ENCODE peak calls at places on chromosome 17, in seven cellular contexts. One of them, this sample, is unnamed.

GRCh38 chr17:48213797-48214196 is 106.2 kb downstream of the SNX11 start:
- DNase-seq in neural crest cell: no peak
- DNase-seq in retinal pigment epithelial cell: no peak
- DNase-seq in CD8-positive, alpha-beta T cell: no peak
- DNase-seq in RWPE1: no peak
- DNase-seq in upper lobe of right lung: no peak
- DNase-seq in GM10248: no peak
- DNase-seq in this sample: no peak

GRCh38 chr17:8611671-8612298 is 18.7 kb downstream of the MYH10 start:
- DNase-seq in neural crest cell: no peak
- DNase-seq in retinal pigment epithelial cell: no peak
- DNase-seq in CD8-positive, alpha-beta T cell: no peak
- DNase-seq in RWPE1: no peak
- DNase-seq in upper lobe of right lung: no peak
- DNase-seq in GM10248: no peak
- DNase-seq in this sample: no peak

GRCh38 chr17:77817953-77818352 is 140.6 kb upstream of the TNRC6C start:
- DNase-seq in neural crest cell: no peak
- DNase-seq in retinal pigment epithelial cell: no peak
- DNase-seq in CD8-positive, alpha-beta T cell: no peak
- DNase-seq in RWPE1: no peak
- DNase-seq in upper lobe of right lung: no peak
- DNase-seq in GM10248: no peak
- DNase-seq in this sample: no peak

GRCh38 chr17:42178817-42179216 is 2.1 kb downstream of the KCNH4 start:
- DNase-seq in neural crest cell: no peak
- DNase-seq in retinal pigment epithelial cell: no peak
- DNase-seq in CD8-positive, alpha-beta T cell: no peak
- DNase-seq in RWPE1: no peak
- DNase-seq in upper lobe of right lung: no peak
- DNase-seq in GM10248: peak
- DNase-seq in this sample: no peak

GRCh38 chr17:50640701-50641338 is 6.1 kb downstream of the ABCC3 start:
- DNase-seq in neural crest cell: no peak
- DNase-seq in retinal pigment epithelial cell: no peak
- DNase-seq in CD8-positive, alpha-beta T cell: no peak
- DNase-seq in RWPE1: no peak
- DNase-seq in upper lobe of right lung: no peak
- DNase-seq in GM10248: no peak
- DNase-seq in this sample: no peak

GRCh38 chr17:15233022-15233805 is 31.9 kb downstream of the PMP22 start:
- DNase-seq in neural crest cell: no peak
- DNase-seq in retinal pigment epithelial cell: no peak
- DNase-seq in CD8-positive, alpha-beta T cell: no peak
- DNase-seq in RWPE1: peak
- DNase-seq in upper lobe of right lung: no peak
- DNase-seq in GM10248: no peak
- DNase-seq in this sample: no peak

GRCh38 chr17:12730421-12730820 is 58.9 kb upstream of the ARHGAP44 start:
- DNase-seq in neural crest cell: no peak
- DNase-seq in retinal pigment epithelial cell: no peak
- DNase-seq in CD8-positive, alpha-beta T cell: no peak
- DNase-seq in RWPE1: no peak
- DNase-seq in upper lobe of right lung: no peak
- DNase-seq in GM10248: no peak
- DNase-seq in this sample: no peak

GRCh38 chr17:76268991-76269981 is 4.1 kb downstream of the UBALD2 start:
- DNase-seq in neural crest cell: no peak
- DNase-seq in retinal pigment epithelial cell: no peak
- DNase-seq in CD8-positive, alpha-beta T cell: no peak
- DNase-seq in RWPE1: no peak
- DNase-seq in upper lobe of right lung: no peak
- DNase-seq in GM10248: no peak
- DNase-seq in this sample: no peak

GRCh38 chr17:63454915-63455314 is 8.8 kb upstream of the CYB561 start:
- DNase-seq in neural crest cell: no peak
- DNase-seq in retinal pigment epithelial cell: no peak
- DNase-seq in CD8-positive, alpha-beta T cell: no peak
- DNase-seq in RWPE1: no peak
- DNase-seq in upper lobe of right lung: no peak
- DNase-seq in GM10248: no peak
- DNase-seq in this sample: no peak

GRCh38 chr17:78817123-78817522 is 23.5 kb downstream of the USP36 start:
- DNase-seq in neural crest cell: no peak
- DNase-seq in retinal pigment epithelial cell: no peak
- DNase-seq in CD8-positive, alpha-beta T cell: peak
- DNase-seq in RWPE1: no peak
- DNase-seq in upper lobe of right lung: no peak
- DNase-seq in GM10248: no peak
- DNase-seq in this sample: no peak

GRCh38 chr17:18224428-18225120 is 861 bp upstream of the LLGL1 start:
- DNase-seq in neural crest cell: peak
- DNase-seq in retinal pigment epithelial cell: no peak
- DNase-seq in CD8-positive, alpha-beta T cell: no peak
- DNase-seq in RWPE1: no peak
- DNase-seq in upper lobe of right lung: no peak
- DNase-seq in GM10248: no peak
- DNase-seq in this sample: no peak

GRCh38 chr17:35607239-35607817 is 20.2 kb downstream of the AP2B1 start:
- DNase-seq in neural crest cell: no peak
- DNase-seq in retinal pigment epithelial cell: no peak
- DNase-seq in CD8-positive, alpha-beta T cell: no peak
- DNase-seq in RWPE1: no peak
- DNase-seq in upper lobe of right lung: no peak
- DNase-seq in GM10248: no peak
- DNase-seq in this sample: no peak

GRCh38 chr17:48636177-48637018 is 10.2 kb upstream of the HOXB9 start:
- DNase-seq in neural crest cell: peak
- DNase-seq in retinal pigment epithelial cell: peak
- DNase-seq in CD8-positive, alpha-beta T cell: peak
- DNase-seq in RWPE1: no peak
- DNase-seq in upper lobe of right lung: peak
- DNase-seq in GM10248: peak
- DNase-seq in this sample: no peak

GRCh38 chr17:58447039-58447975 is 30.0 kb upstream of the RNF43 start:
- DNase-seq in neural crest cell: peak
- DNase-seq in retinal pigment epithelial cell: peak
- DNase-seq in CD8-positive, alpha-beta T cell: peak
- DNase-seq in RWPE1: peak
- DNase-seq in upper lobe of right lung: peak
- DNase-seq in GM10248: peak
- DNase-seq in this sample: peak

GRCh38 chr17:61397086-61397842 is 2.4 kb upstream of the TBX2 start:
- DNase-seq in neural crest cell: no peak
- DNase-seq in retinal pigment epithelial cell: no peak
- DNase-seq in CD8-positive, alpha-beta T cell: no peak
- DNase-seq in RWPE1: no peak
- DNase-seq in upper lobe of right lung: peak
- DNase-seq in GM10248: no peak
- DNase-seq in this sample: no peak

GRCh38 chr17:34579017-34579946 is at the start of gene TMEM132E:
- DNase-seq in neural crest cell: no peak
- DNase-seq in retinal pigment epithelial cell: no peak
- DNase-seq in CD8-positive, alpha-beta T cell: no peak
- DNase-seq in RWPE1: no peak
- DNase-seq in upper lobe of right lung: peak
- DNase-seq in GM10248: no peak
- DNase-seq in this sample: no peak

GRCh38 chr17:66654341-66654740 is 180.6 kb upstream of the CACNG5 start:
- DNase-seq in neural crest cell: no peak
- DNase-seq in retinal pigment epithelial cell: no peak
- DNase-seq in CD8-positive, alpha-beta T cell: no peak
- DNase-seq in RWPE1: no peak
- DNase-seq in upper lobe of right lung: no peak
- DNase-seq in GM10248: no peak
- DNase-seq in this sample: no peak

GRCh38 chr17:59666235-59666634 is 41.0 kb downstream of the PTRH2 start:
- DNase-seq in neural crest cell: no peak
- DNase-seq in retinal pigment epithelial cell: no peak
- DNase-seq in CD8-positive, alpha-beta T cell: no peak
- DNase-seq in RWPE1: no peak
- DNase-seq in upper lobe of right lung: no peak
- DNase-seq in GM10248: no peak
- DNase-seq in this sample: no peak

GRCh38 chr17:8420041-8420934 is 15.4 kb upstream of the NDEL1 start:
- DNase-seq in neural crest cell: no peak
- DNase-seq in retinal pigment epithelial cell: no peak
- DNase-seq in CD8-positive, alpha-beta T cell: no peak
- DNase-seq in RWPE1: no peak
- DNase-seq in upper lobe of right lung: peak
- DNase-seq in GM10248: no peak
- DNase-seq in this sample: no peak

DNA sequence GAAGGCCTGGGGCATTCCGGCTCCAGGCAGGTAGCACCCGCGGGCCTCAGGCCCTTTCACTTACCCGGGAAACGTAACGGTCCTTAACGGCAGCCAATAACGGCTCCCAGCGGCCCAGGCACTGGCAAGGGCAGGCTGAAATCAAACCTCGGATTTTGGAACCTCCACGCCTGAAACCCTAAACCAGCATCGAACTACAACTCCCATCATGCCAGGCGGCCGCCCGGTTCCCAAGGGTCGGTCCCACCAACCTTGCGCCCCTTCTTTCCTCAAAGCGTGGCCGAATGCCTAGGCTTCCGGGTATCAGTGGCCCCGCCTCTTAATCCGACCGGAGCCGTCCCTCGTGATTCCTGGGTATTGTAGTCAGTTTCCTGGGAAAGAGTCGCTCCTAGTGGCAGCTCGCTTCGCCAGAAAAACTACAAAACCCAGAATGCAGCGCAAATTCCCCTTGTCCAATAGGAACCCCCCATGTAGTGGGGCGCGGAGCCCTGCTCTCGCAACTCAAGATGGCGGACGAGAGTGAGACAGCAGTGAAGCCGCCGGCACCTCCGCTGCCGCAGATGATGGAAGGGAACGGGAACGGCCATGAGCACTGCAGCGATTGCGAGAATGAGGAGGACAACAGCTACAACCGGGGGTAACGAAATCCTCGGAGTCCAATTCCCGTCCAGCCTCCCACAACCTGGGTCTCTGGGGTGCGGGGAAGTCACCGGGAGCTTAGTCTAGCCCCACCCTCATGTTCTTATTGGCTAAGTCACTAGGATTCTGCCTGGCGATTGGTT is at the start of gene NMT1:
- DNase-seq in neural crest cell: peak
- DNase-seq in retinal pigment epithelial cell: peak
- DNase-seq in CD8-positive, alpha-beta T cell: peak
- DNase-seq in RWPE1: peak
- DNase-seq in upper lobe of right lung: peak
- DNase-seq in GM10248: peak
- DNase-seq in this sample: peak
- TF ChIP-seq CTCF in neural crest cell: no peak
- TF ChIP-seq CTCF in retinal pigment epithelial cell: no peak
- TF ChIP-seq CTCF in CD8-positive, alpha-beta T cell: no peak
- TF ChIP-seq CTCF in RWPE1: no peak
- TF ChIP-seq CTCF in upper lobe of right lung: no peak
- TF ChIP-seq CTCF in GM10248: no peak
- TF ChIP-seq CTCF in this sample: no peak

GRCh38 chr17:7327501-7327900 is 1.6 kb downstream of the NEURL4 start:
- DNase-seq in neural crest cell: no peak
- DNase-seq in retinal pigment epithelial cell: no peak
- DNase-seq in CD8-positive, alpha-beta T cell: no peak
- DNase-seq in RWPE1: no peak
- DNase-seq in upper lobe of right lung: no peak
- DNase-seq in GM10248: no peak
- DNase-seq in this sample: no peak

GRCh38 chr17:7328009-7328408 is 1.1 kb downstream of the NEURL4 start:
- DNase-seq in neural crest cell: no peak
- DNase-seq in retinal pigment epithelial cell: no peak
- DNase-seq in CD8-positive, alpha-beta T cell: no peak
- DNase-seq in RWPE1: no peak
- DNase-seq in upper lobe of right lung: no peak
- DNase-seq in GM10248: no peak
- DNase-seq in this sample: no peak

GRCh38 chr17:7329360-7330098 is 394 bp upstream of the NEURL4 start:
- DNase-seq in neural crest cell: peak
- DNase-seq in retinal pigment epithelial cell: peak
- DNase-seq in CD8-positive, alpha-beta T cell: peak
- DNase-seq in RWPE1: peak
- DNase-seq in upper lobe of right lung: peak
- DNase-seq in GM10248: peak
- DNase-seq in this sample: peak

GRCh38 chr17:7330099-7331015 is 1.2 kb upstream of the NEURL4 start:
- DNase-seq in neural crest cell: peak
- DNase-seq in retinal pigment epithelial cell: no peak
- DNase-seq in CD8-positive, alpha-beta T cell: peak
- DNase-seq in RWPE1: peak
- DNase-seq in upper lobe of right lung: peak
- DNase-seq in GM10248: peak
- DNase-seq in this sample: peak

DNA sequence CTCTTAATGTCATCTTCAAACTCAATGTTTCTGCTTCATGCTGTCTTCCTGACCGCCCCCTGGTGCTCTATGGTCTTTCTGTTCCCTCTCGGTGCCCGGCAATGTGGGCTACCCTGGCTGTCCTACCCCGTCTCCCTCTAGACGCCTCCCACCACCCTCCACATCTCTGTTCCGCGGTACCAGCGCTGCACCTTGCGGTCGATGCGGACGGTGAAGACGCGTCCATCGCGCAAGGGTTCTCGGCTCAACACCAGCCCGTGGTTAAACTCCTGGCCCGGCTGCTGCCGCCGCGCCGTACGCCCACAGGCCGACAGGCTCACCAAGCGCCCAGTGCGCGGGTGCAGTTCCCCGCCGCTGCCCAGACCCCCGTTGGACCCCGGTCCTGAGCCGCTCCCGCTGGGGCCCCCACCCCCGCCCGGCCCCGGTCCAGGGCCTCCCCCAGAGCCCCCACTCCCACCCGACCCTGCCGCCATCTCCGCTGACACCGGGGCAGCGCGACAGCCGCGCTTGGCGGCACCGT is at the start of gene NEURL4:
- DNase-seq in neural crest cell: peak
- DNase-seq in retinal pigment epithelial cell: no peak
- DNase-seq in CD8-positive, alpha-beta T cell: no peak
- DNase-seq in RWPE1: peak
- DNase-seq in upper lobe of right lung: no peak
- DNase-seq in GM10248: no peak
- DNase-seq in this sample: no peak
- TF ChIP-seq CTCF in neural crest cell: no peak
- TF ChIP-seq CTCF in retinal pigment epithelial cell: peak
- TF ChIP-seq CTCF in CD8-positive, alpha-beta T cell: no peak
- TF ChIP-seq CTCF in RWPE1: no peak
- TF ChIP-seq CTCF in upper lobe of right lung: no peak
- TF ChIP-seq CTCF in GM10248: no peak
- TF ChIP-seq CTCF in this sample: no peak

GRCh38 chr17:81009124-81009523 is 17.5 kb downstream of the CHMP6 start:
- DNase-seq in neural crest cell: no peak
- DNase-seq in retinal pigment epithelial cell: no peak
- DNase-seq in CD8-positive, alpha-beta T cell: no peak
- DNase-seq in RWPE1: no peak
- DNase-seq in upper lobe of right lung: peak
- DNase-seq in GM10248: no peak
- DNase-seq in this sample: no peak
- TF ChIP-seq CTCF in neural crest cell: no peak
- TF ChIP-seq CTCF in retinal pigment epithelial cell: no peak
- TF ChIP-seq CTCF in CD8-positive, alpha-beta T cell: no peak
- TF ChIP-seq CTCF in RWPE1: no peak
- TF ChIP-seq CTCF in upper lobe of right lung: no peak
- TF ChIP-seq CTCF in GM10248: no peak
- TF ChIP-seq CTCF in this sample: no peak

GRCh38 chr17:65231662-65232335 is 94.6 kb downstream of the RGS9 start:
- DNase-seq in neural crest cell: peak
- DNase-seq in retinal pigment epithelial cell: no peak
- DNase-seq in CD8-positive, alpha-beta T cell: peak
- DNase-seq in RWPE1: peak
- DNase-seq in upper lobe of right lung: peak
- DNase-seq in GM10248: peak
- DNase-seq in this sample: peak
- TF ChIP-seq CTCF in neural crest cell: peak
- TF ChIP-seq CTCF in retinal pigment epithelial cell: peak
- TF ChIP-seq CTCF in CD8-positive, alpha-beta T cell: no peak
- TF ChIP-seq CTCF in RWPE1: peak
- TF ChIP-seq CTCF in upper lobe of right lung: peak
- TF ChIP-seq CTCF in GM10248: peak
- TF ChIP-seq CTCF in this sample: peak

This sample was measured in D721Med.